ENCODE peak calls at places on chromosomes 12 and 14, in six cellular contexts. Q is NCI-H2227 treated with DMSO at 0.1 percent for 48 hours; K is G401; T is foreskin fibroblast; J is NCI-H460; C is activated CD4-positive, alpha-beta T cell treated with anti-CD3 and anti-CD28 coated beads for 48 hours. D is an unnamed sample.
A peak's percentile ranks its signal among the peaks of the same experiment; 100 is the strongest.

GRCh38 chr14:99728981-99729451 is 44.9 kb downstream of the CYP46A1 start:
- DNase-seq in C (no peak), K (no peak), J (no peak), Q (no peak), T (no peak), D (peak; percentile 1)

GRCh38 chr14:96894966-96895365 is 97.8 kb downstream of the VRK1 start:
- DNase-seq in K (no peak), C (no peak), Q (no peak), J (no peak), T (peak; percentile 11), D (no peak)

GRCh38 chr14:103819503-103820307 is 27.7 kb downstream of the PPP1R13B start:
- DNase-seq in K (peak; percentile 59), T (peak; percentile 7), Q (peak; percentile 52), J (no peak), C (no peak), D (no peak)

GRCh38 chr12:63820427-63820826 is 24.1 kb upstream of the SRGAP1 start:
- DNase-seq in T (no peak), C (no peak), K (no peak), J (no peak), Q (no peak), D (no peak)

GRCh38 chr14:48805315-48805714 is 780.9 kb downstream of the RPS29 start:
- DNase-seq in Q (no peak), C (no peak), K (no peak), T (no peak), J (no peak), D (no peak)

GRCh38 chr12:3047961-3048360 is 29.2 kb upstream of the TSPAN9 start:
- DNase-seq in K (no peak), T (no peak), C (no peak), Q (no peak), J (no peak), D (no peak)

GRCh38 chr12:117165342-117165741 is 24.9 kb downstream of the FBXO21 start:
- DNase-seq in K (peak; percentile 97), J (no peak), T (no peak), C (no peak), Q (no peak), D (no peak)

GRCh38 chr12:24360057-24360456 is 410.6 kb upstream of the SOX5 start:
- DNase-seq in T (no peak), J (no peak), Q (no peak), K (no peak), C (no peak), D (no peak)

GRCh38 chr12:124510301-124510970 is 57.0 kb downstream of the NCOR2 start:
- DNase-seq in J (no peak), K (no peak), Q (no peak), C (peak; percentile 38), T (no peak), D (peak; percentile 48)

GRCh38 chr12:1798734-1799067 is 21.7 kb upstream of the LRTM2 start:
- DNase-seq in J (no peak), C (peak; percentile 2), T (no peak), Q (no peak), K (no peak), D (no peak)

GRCh38 chr14:100669468-100669867 is 57.2 kb upstream of the DLK1 start:
- DNase-seq in T (peak; percentile 23), K (peak; percentile 37), C (no peak), J (no peak), Q (peak; percentile 49), D (no peak)

GRCh38 chr14:102510616-102511520 is 1.3 kb upstream of the ANKRD9 start:
- DNase-seq in Q (no peak), C (peak; percentile 57), T (no peak), K (no peak), J (no peak), D (peak; percentile 33)

GRCh38 chr14:82385043-82385442 is 851.4 kb upstream of the SEL1L start:
- DNase-seq in J (no peak), C (no peak), Q (no peak), T (peak; percentile 9), K (no peak), D (no peak)

GRCh38 chr12:62601765-62602444 is 135.3 kb downstream of the MON2 start:
- DNase-seq in Q (no peak), C (no peak), K (no peak), T (no peak), J (no peak), D (no peak)

GRCh38 chr12:66111605-66112004 is 18.9 kb downstream of the LLPH start:
- DNase-seq in T (peak; percentile 71), J (no peak), C (no peak), K (no peak), Q (no peak), D (no peak)

GRCh38 chr14:70189678-70190077 is 927 bp upstream of the SLC8A3 start:
- DNase-seq in K (peak; percentile 14), C (no peak), J (no peak), T (no peak), Q (no peak), D (no peak)

GRCh38 chr14:24058260-24058950 is 6.6 kb downstream of the CARMIL3 start:
- DNase-seq in C (no peak), T (peak; percentile 85), K (peak; percentile 84), Q (peak; percentile 24), J (peak; percentile 84), D (peak; percentile 89)

GRCh38 chr12:117025481-117026151 is 73.6 kb downstream of the TESC start:
- DNase-seq in C (peak; percentile 62), Q (peak; percentile 65), T (peak; percentile 84), K (peak; percentile 87), J (peak; percentile 76), D (peak; percentile 54)

GRCh38 chr14:37263656-37264236 is 66.0 kb downstream of the MIPOL1 start:
- DNase-seq in Q (no peak), J (no peak), K (no peak), C (no peak), T (no peak), D (no peak)

GRCh38 chr12:129115558-129115957 is 262.3 kb downstream of the GLT1D1 start:
- DNase-seq in Q (no peak), K (no peak), T (no peak), C (no peak), J (no peak), D (no peak)

GRCh38 chr14:90624228-90624627 is 192.0 kb downstream of the TTC7B start:
- DNase-seq in C (no peak), Q (no peak), T (peak; percentile 63), K (no peak), J (peak; percentile 51), D (no peak)

GRCh38 chr14:75334191-75335051 is 55.8 kb downstream of the FOS start:
- DNase-seq in Q (no peak), C (peak; percentile 54), T (peak; percentile 30), J (no peak), K (no peak), D (peak; percentile 74)

GRCh38 chr14:56119221-56119967 is 1.2 kb downstream of the PELI2 start:
- DNase-seq in Q (no peak), J (peak; percentile 11), C (peak; percentile 42), T (peak; percentile 68), K (peak; percentile 47), D (peak; percentile 39)

GRCh38 chr14:95396221-95396620 is 76.5 kb upstream of the CLMN start:
- DNase-seq in Q (no peak), J (no peak), C (no peak), T (no peak), K (no peak), D (no peak)

GRCh38 chr12:78804262-78804661 is 60.3 kb upstream of the SYT1 start:
- DNase-seq in K (no peak), J (no peak), Q (no peak), C (no peak), T (no peak), D (no peak)

GRCh38 chr12:92717202-92717601 is 14.4 kb downstream of the PLEKHG7 start:
- DNase-seq in J (no peak), T (peak; percentile 77), C (no peak), Q (no peak), K (no peak), D (peak; percentile 29)

GRCh38 chr12:11959117-11959823 is 111.5 kb upstream of the BCL2L14 start:
- DNase-seq in C (peak; percentile 22), Q (no peak), K (no peak), T (peak; percentile 23), J (no peak), D (peak; percentile 43)

GRCh38 chr14:31529053-31529452 is 32.2 kb upstream of the NUBPL start:
- DNase-seq in K (no peak), J (no peak), Q (no peak), T (no peak), C (no peak), D (no peak)

D was measured in activated naive CD4-positive, alpha-beta T cell treated with anti-CD3 and anti-CD28 coated beads for 36 hours.